ENCODE peak calls at places on chromosome 12, in six cellular contexts. One of them, this sample, is unnamed.

GRCh38 chr12:107903377-107904061 is 129.0 kb downstream of the ASCL4 start:
- DNase-seq in heart right ventricle: peak
- DNase-seq in effector memory CD8-positive, alpha-beta T cell: no peak
- DNase-seq in colonic mucosa: peak
- DNase-seq in epithelial cell of prostate: no peak
- DNase-seq in activated CD8-positive, alpha-beta memory T cell treated with anti-CD3 and anti-CD28 coated beads for 4 hours: no peak
- DNase-seq in this sample: no peak

GRCh38 chr12:13734753-13735152 is 246.6 kb downstream of the GRIN2B start:
- DNase-seq in heart right ventricle: no peak
- DNase-seq in effector memory CD8-positive, alpha-beta T cell: no peak
- DNase-seq in colonic mucosa: no peak
- DNase-seq in epithelial cell of prostate: no peak
- DNase-seq in activated CD8-positive, alpha-beta memory T cell treated with anti-CD3 and anti-CD28 coated beads for 4 hours: no peak
- DNase-seq in this sample: no peak

GRCh38 chr12:100982511-100983183 is 188.1 kb downstream of the ANO4 start:
- DNase-seq in heart right ventricle: no peak
- DNase-seq in effector memory CD8-positive, alpha-beta T cell: no peak
- DNase-seq in colonic mucosa: no peak
- DNase-seq in epithelial cell of prostate: no peak
- DNase-seq in activated CD8-positive, alpha-beta memory T cell treated with anti-CD3 and anti-CD28 coated beads for 4 hours: no peak
- DNase-seq in this sample: no peak

GRCh38 chr12:122183588-122183940 is 641 bp downstream of the LRRC43 start:
- DNase-seq in heart right ventricle: no peak
- DNase-seq in effector memory CD8-positive, alpha-beta T cell: no peak
- DNase-seq in colonic mucosa: no peak
- DNase-seq in epithelial cell of prostate: no peak
- DNase-seq in activated CD8-positive, alpha-beta memory T cell treated with anti-CD3 and anti-CD28 coated beads for 4 hours: no peak
- DNase-seq in this sample: no peak

GRCh38 chr12:104591272-104591940 is 134.7 kb downstream of the CHST11 start:
- DNase-seq in heart right ventricle: no peak
- DNase-seq in effector memory CD8-positive, alpha-beta T cell: no peak
- DNase-seq in colonic mucosa: no peak
- DNase-seq in epithelial cell of prostate: no peak
- DNase-seq in activated CD8-positive, alpha-beta memory T cell treated with anti-CD3 and anti-CD28 coated beads for 4 hours: no peak
- DNase-seq in this sample: no peak

GRCh38 chr12:7994731-7995205 is 37.7 kb upstream of the FOXJ2 start:
- DNase-seq in heart right ventricle: no peak
- DNase-seq in effector memory CD8-positive, alpha-beta T cell: no peak
- DNase-seq in colonic mucosa: no peak
- DNase-seq in epithelial cell of prostate: no peak
- DNase-seq in activated CD8-positive, alpha-beta memory T cell treated with anti-CD3 and anti-CD28 coated beads for 4 hours: no peak
- DNase-seq in this sample: no peak

GRCh38 chr12:2613674-2614073 is 181.1 kb upstream of the FKBP4 start:
- DNase-seq in heart right ventricle: no peak
- DNase-seq in effector memory CD8-positive, alpha-beta T cell: no peak
- DNase-seq in colonic mucosa: no peak
- DNase-seq in epithelial cell of prostate: peak
- DNase-seq in activated CD8-positive, alpha-beta memory T cell treated with anti-CD3 and anti-CD28 coated beads for 4 hours: no peak
- DNase-seq in this sample: no peak

GRCh38 chr12:122362758-122363157 is 59.7 kb downstream of the CLIP1 start:
- DNase-seq in heart right ventricle: no peak
- DNase-seq in effector memory CD8-positive, alpha-beta T cell: no peak
- DNase-seq in colonic mucosa: no peak
- DNase-seq in epithelial cell of prostate: no peak
- DNase-seq in activated CD8-positive, alpha-beta memory T cell treated with anti-CD3 and anti-CD28 coated beads for 4 hours: no peak
- DNase-seq in this sample: no peak

GRCh38 chr12:53523131-53523530 is 15.8 kb upstream of the NPFF start:
- DNase-seq in heart right ventricle: no peak
- DNase-seq in effector memory CD8-positive, alpha-beta T cell: no peak
- DNase-seq in colonic mucosa: no peak
- DNase-seq in epithelial cell of prostate: no peak
- DNase-seq in activated CD8-positive, alpha-beta memory T cell treated with anti-CD3 and anti-CD28 coated beads for 4 hours: no peak
- DNase-seq in this sample: no peak

GRCh38 chr12:74914378-74914777 is 295.3 kb downstream of the KCNC2 start:
- DNase-seq in heart right ventricle: no peak
- DNase-seq in effector memory CD8-positive, alpha-beta T cell: no peak
- DNase-seq in colonic mucosa: no peak
- DNase-seq in epithelial cell of prostate: no peak
- DNase-seq in activated CD8-positive, alpha-beta memory T cell treated with anti-CD3 and anti-CD28 coated beads for 4 hours: no peak
- DNase-seq in this sample: no peak

GRCh38 chr12:3129301-3130052 is 52.3 kb downstream of the TSPAN9 start:
- DNase-seq in heart right ventricle: no peak
- DNase-seq in effector memory CD8-positive, alpha-beta T cell: no peak
- DNase-seq in colonic mucosa: no peak
- DNase-seq in epithelial cell of prostate: no peak
- DNase-seq in activated CD8-positive, alpha-beta memory T cell treated with anti-CD3 and anti-CD28 coated beads for 4 hours: no peak
- DNase-seq in this sample: peak

GRCh38 chr12:97752129-97752528 is 289.5 kb downstream of the RMST start:
- DNase-seq in heart right ventricle: no peak
- DNase-seq in effector memory CD8-positive, alpha-beta T cell: no peak
- DNase-seq in colonic mucosa: no peak
- DNase-seq in epithelial cell of prostate: no peak
- DNase-seq in activated CD8-positive, alpha-beta memory T cell treated with anti-CD3 and anti-CD28 coated beads for 4 hours: no peak
- DNase-seq in this sample: no peak

GRCh38 chr12:122790393-122791075 is 16.2 kb downstream of the CCDC62 start:
- DNase-seq in heart right ventricle: no peak
- DNase-seq in effector memory CD8-positive, alpha-beta T cell: no peak
- DNase-seq in colonic mucosa: no peak
- DNase-seq in epithelial cell of prostate: no peak
- DNase-seq in activated CD8-positive, alpha-beta memory T cell treated with anti-CD3 and anti-CD28 coated beads for 4 hours: no peak
- DNase-seq in this sample: no peak

GRCh38 chr12:108884116-108885012 is 4.5 kb downstream of the DAO start:
- DNase-seq in heart right ventricle: peak
- DNase-seq in effector memory CD8-positive, alpha-beta T cell: peak
- DNase-seq in colonic mucosa: peak
- DNase-seq in epithelial cell of prostate: no peak
- DNase-seq in activated CD8-positive, alpha-beta memory T cell treated with anti-CD3 and anti-CD28 coated beads for 4 hours: peak
- DNase-seq in this sample: peak

GRCh38 chr12:29278673-29279420 is 102.1 kb downstream of the ERGIC2 start:
- DNase-seq in heart right ventricle: no peak
- DNase-seq in effector memory CD8-positive, alpha-beta T cell: no peak
- DNase-seq in colonic mucosa: no peak
- DNase-seq in epithelial cell of prostate: no peak
- DNase-seq in activated CD8-positive, alpha-beta memory T cell treated with anti-CD3 and anti-CD28 coated beads for 4 hours: no peak
- DNase-seq in this sample: no peak

GRCh38 chr12:131829351-131829794 is 1.2 kb downstream of the MMP17 start:
- DNase-seq in heart right ventricle: no peak
- DNase-seq in effector memory CD8-positive, alpha-beta T cell: no peak
- DNase-seq in colonic mucosa: no peak
- DNase-seq in epithelial cell of prostate: no peak
- DNase-seq in activated CD8-positive, alpha-beta memory T cell treated with anti-CD3 and anti-CD28 coated beads for 4 hours: no peak
- DNase-seq in this sample: no peak

GRCh38 chr12:50188280-50188781 is 21.2 kb upstream of the CERS5 start:
- DNase-seq in heart right ventricle: no peak
- DNase-seq in effector memory CD8-positive, alpha-beta T cell: no peak
- DNase-seq in colonic mucosa: no peak
- DNase-seq in epithelial cell of prostate: no peak
- DNase-seq in activated CD8-positive, alpha-beta memory T cell treated with anti-CD3 and anti-CD28 coated beads for 4 hours: no peak
- DNase-seq in this sample: no peak

GRCh38 chr12:96108321-96108720 is 72.9 kb upstream of the LTA4H start:
- DNase-seq in heart right ventricle: peak
- DNase-seq in effector memory CD8-positive, alpha-beta T cell: no peak
- DNase-seq in colonic mucosa: peak
- DNase-seq in epithelial cell of prostate: no peak
- DNase-seq in activated CD8-positive, alpha-beta memory T cell treated with anti-CD3 and anti-CD28 coated beads for 4 hours: no peak
- DNase-seq in this sample: no peak

GRCh38 chr12:63949902-63950301 is 105.4 kb downstream of the SRGAP1 start:
- DNase-seq in heart right ventricle: peak
- DNase-seq in effector memory CD8-positive, alpha-beta T cell: no peak
- DNase-seq in colonic mucosa: no peak
- DNase-seq in epithelial cell of prostate: no peak
- DNase-seq in activated CD8-positive, alpha-beta memory T cell treated with anti-CD3 and anti-CD28 coated beads for 4 hours: no peak
- DNase-seq in this sample: no peak

GRCh38 chr12:105933671-105934665 is 204.8 kb downstream of the NUAK1 start:
- DNase-seq in heart right ventricle: peak
- DNase-seq in effector memory CD8-positive, alpha-beta T cell: no peak
- DNase-seq in colonic mucosa: peak
- DNase-seq in epithelial cell of prostate: peak
- DNase-seq in activated CD8-positive, alpha-beta memory T cell treated with anti-CD3 and anti-CD28 coated beads for 4 hours: no peak
- DNase-seq in this sample: no peak

GRCh38 chr12:115763376-115763775 is 514.1 kb downstream of the MED13L start:
- DNase-seq in heart right ventricle: no peak
- DNase-seq in effector memory CD8-positive, alpha-beta T cell: no peak
- DNase-seq in colonic mucosa: no peak
- DNase-seq in epithelial cell of prostate: no peak
- DNase-seq in activated CD8-positive, alpha-beta memory T cell treated with anti-CD3 and anti-CD28 coated beads for 4 hours: no peak
- DNase-seq in this sample: no peak

GRCh38 chr12:92753976-92754885 is 51.4 kb downstream of the PLEKHG7 start:
- DNase-seq in heart right ventricle: peak
- DNase-seq in effector memory CD8-positive, alpha-beta T cell: no peak
- DNase-seq in colonic mucosa: no peak
- DNase-seq in epithelial cell of prostate: no peak
- DNase-seq in activated CD8-positive, alpha-beta memory T cell treated with anti-CD3 and anti-CD28 coated beads for 4 hours: no peak
- DNase-seq in this sample: no peak

GRCh38 chr12:126030573-126030972 is 965.3 kb downstream of the AACS start:
- DNase-seq in heart right ventricle: no peak
- DNase-seq in effector memory CD8-positive, alpha-beta T cell: no peak
- DNase-seq in colonic mucosa: no peak
- DNase-seq in epithelial cell of prostate: no peak
- DNase-seq in activated CD8-positive, alpha-beta memory T cell treated with anti-CD3 and anti-CD28 coated beads for 4 hours: no peak
- DNase-seq in this sample: no peak

GRCh38 chr12:64091186-64091585 is 130.9 kb downstream of the KICS2 start:
- DNase-seq in heart right ventricle: no peak
- DNase-seq in effector memory CD8-positive, alpha-beta T cell: no peak
- DNase-seq in colonic mucosa: no peak
- DNase-seq in epithelial cell of prostate: no peak
- DNase-seq in activated CD8-positive, alpha-beta memory T cell treated with anti-CD3 and anti-CD28 coated beads for 4 hours: no peak
- DNase-seq in this sample: no peak

GRCh38 chr12:87953257-87953860 is 75.8 kb downstream of the C12orf50 start:
- DNase-seq in heart right ventricle: no peak
- DNase-seq in effector memory CD8-positive, alpha-beta T cell: no peak
- DNase-seq in colonic mucosa: no peak
- DNase-seq in epithelial cell of prostate: no peak
- DNase-seq in activated CD8-positive, alpha-beta memory T cell treated with anti-CD3 and anti-CD28 coated beads for 4 hours: no peak
- DNase-seq in this sample: no peak

GRCh38 chr12:23655884-23656283 is 293.6 kb downstream of the SOX5 start:
- DNase-seq in heart right ventricle: no peak
- DNase-seq in effector memory CD8-positive, alpha-beta T cell: no peak
- DNase-seq in colonic mucosa: no peak
- DNase-seq in epithelial cell of prostate: no peak
- DNase-seq in activated CD8-positive, alpha-beta memory T cell treated with anti-CD3 and anti-CD28 coated beads for 4 hours: no peak
- DNase-seq in this sample: no peak

GRCh38 chr12:46368138-46368537 is 4.4 kb downstream of the SLC38A2 start:
- DNase-seq in heart right ventricle: no peak
- DNase-seq in effector memory CD8-positive, alpha-beta T cell: no peak
- DNase-seq in colonic mucosa: no peak
- DNase-seq in epithelial cell of prostate: no peak
- DNase-seq in activated CD8-positive, alpha-beta memory T cell treated with anti-CD3 and anti-CD28 coated beads for 4 hours: no peak
- DNase-seq in this sample: no peak

GRCh38 chr12:52086366-52086765 is 6.9 kb downstream of the SMIM41 start:
- DNase-seq in heart right ventricle: no peak
- DNase-seq in effector memory CD8-positive, alpha-beta T cell: no peak
- DNase-seq in colonic mucosa: no peak
- DNase-seq in epithelial cell of prostate: no peak
- DNase-seq in activated CD8-positive, alpha-beta memory T cell treated with anti-CD3 and anti-CD28 coated beads for 4 hours: no peak
- DNase-seq in this sample: no peak

GRCh38 chr12:123056053-123056452 is 75.6 kb downstream of the ARL6IP4 start:
- DNase-seq in heart right ventricle: no peak
- DNase-seq in effector memory CD8-positive, alpha-beta T cell: no peak
- DNase-seq in colonic mucosa: no peak
- DNase-seq in epithelial cell of prostate: no peak
- DNase-seq in activated CD8-positive, alpha-beta memory T cell treated with anti-CD3 and anti-CD28 coated beads for 4 hours: no peak
- DNase-seq in this sample: no peak

GRCh38 chr12:112590281-112590680 is 171.5 kb downstream of the PTPN11 start:
- DNase-seq in heart right ventricle: no peak
- DNase-seq in effector memory CD8-positive, alpha-beta T cell: no peak
- DNase-seq in colonic mucosa: no peak
- DNase-seq in epithelial cell of prostate: no peak
- DNase-seq in activated CD8-positive, alpha-beta memory T cell treated with anti-CD3 and anti-CD28 coated beads for 4 hours: no peak
- DNase-seq in this sample: no peak

GRCh38 chr12:122795807-122796206 is 21.4 kb downstream of the CCDC62 start:
- DNase-seq in heart right ventricle: no peak
- DNase-seq in effector memory CD8-positive, alpha-beta T cell: no peak
- DNase-seq in colonic mucosa: no peak
- DNase-seq in epithelial cell of prostate: no peak
- DNase-seq in activated CD8-positive, alpha-beta memory T cell treated with anti-CD3 and anti-CD28 coated beads for 4 hours: no peak
- DNase-seq in this sample: no peak

GRCh38 chr12:132475304-132476037 is 14.5 kb upstream of the FBRSL1 start:
- DNase-seq in heart right ventricle: no peak
- DNase-seq in effector memory CD8-positive, alpha-beta T cell: peak
- DNase-seq in colonic mucosa: no peak
- DNase-seq in epithelial cell of prostate: no peak
- DNase-seq in activated CD8-positive, alpha-beta memory T cell treated with anti-CD3 and anti-CD28 coated beads for 4 hours: no peak
- DNase-seq in this sample: peak

GRCh38 chr12:118680361-118680963 is 300.9 kb upstream of the SRRM4 start:
- DNase-seq in heart right ventricle: peak
- DNase-seq in effector memory CD8-positive, alpha-beta T cell: no peak
- DNase-seq in colonic mucosa: peak
- DNase-seq in epithelial cell of prostate: no peak
- DNase-seq in activated CD8-positive, alpha-beta memory T cell treated with anti-CD3 and anti-CD28 coated beads for 4 hours: no peak
- DNase-seq in this sample: no peak

GRCh38 chr12:28108599-28108998 is 81.7 kb upstream of the CCDC91 start:
- DNase-seq in heart right ventricle: no peak
- DNase-seq in effector memory CD8-positive, alpha-beta T cell: no peak
- DNase-seq in colonic mucosa: no peak
- DNase-seq in epithelial cell of prostate: no peak
- DNase-seq in activated CD8-positive, alpha-beta memory T cell treated with anti-CD3 and anti-CD28 coated beads for 4 hours: no peak
- DNase-seq in this sample: peak

GRCh38 chr12:121697093-121697698 is 15.4 kb upstream of the TMEM120B start:
- DNase-seq in heart right ventricle: peak
- DNase-seq in effector memory CD8-positive, alpha-beta T cell: peak
- DNase-seq in colonic mucosa: peak
- DNase-seq in epithelial cell of prostate: no peak
- DNase-seq in activated CD8-positive, alpha-beta memory T cell treated with anti-CD3 and anti-CD28 coated beads for 4 hours: no peak
- DNase-seq in this sample: no peak

This sample was measured in CD4-positive, alpha-beta memory T cell.